ENCODE peak calls at places on chromosome 19, in eight cellular contexts. One of them, this sample, is unnamed. For H3K4me1, the result is how much of the 10 kb centered on the place peaks cover.

GRCh38 chr19:30450101-30450500 is 77.9 kb downstream of the ZNF536 start:
- DNase-seq in cardiac muscle cell: peak
- DNase-seq in lower lobe of right lung: no peak
- DNase-seq in IMR-90: no peak
- DNase-seq in upper lobe of right lung: no peak
- DNase-seq in Peyer's patch: no peak
- DNase-seq in heart left ventricle: peak
- DNase-seq in ovary: peak
- DNase-seq in this sample: peak

GRCh38 chr19:53394522-53394973 is 401 bp upstream of the ZNF765 start:
- DNase-seq in cardiac muscle cell: peak
- DNase-seq in lower lobe of right lung: peak
- DNase-seq in IMR-90: peak
- DNase-seq in upper lobe of right lung: peak
- DNase-seq in Peyer's patch: no peak
- DNase-seq in heart left ventricle: peak
- DNase-seq in ovary: peak
- DNase-seq in this sample: peak

GRCh38 chr19:41601771-41602170 is 25.1 kb downstream of the CEACAM4 start:
- DNase-seq in cardiac muscle cell: no peak
- DNase-seq in lower lobe of right lung: no peak
- DNase-seq in IMR-90: no peak
- DNase-seq in upper lobe of right lung: no peak
- DNase-seq in Peyer's patch: no peak
- DNase-seq in heart left ventricle: no peak
- DNase-seq in ovary: no peak
- DNase-seq in this sample: no peak

GRCh38 chr19:15297416-15298224 is 34.7 kb downstream of the BRD4 start:
- DNase-seq in cardiac muscle cell: no peak
- DNase-seq in lower lobe of right lung: no peak
- DNase-seq in IMR-90: peak
- DNase-seq in upper lobe of right lung: peak
- DNase-seq in Peyer's patch: no peak
- DNase-seq in heart left ventricle: no peak
- DNase-seq in ovary: no peak
- DNase-seq in this sample: peak

GRCh38 chr19:35254341-35255297 is 5.8 kb downstream of the LSR start:
- DNase-seq in cardiac muscle cell: no peak
- DNase-seq in lower lobe of right lung: no peak
- DNase-seq in IMR-90: no peak
- DNase-seq in upper lobe of right lung: peak
- DNase-seq in Peyer's patch: peak
- DNase-seq in heart left ventricle: no peak
- DNase-seq in ovary: peak
- DNase-seq in this sample: no peak

GRCh38 chr19:45526143-45526542 is 18.9 kb downstream of the VASP start:
- DNase-seq in cardiac muscle cell: peak
- DNase-seq in lower lobe of right lung: peak
- DNase-seq in IMR-90: peak
- DNase-seq in upper lobe of right lung: peak
- DNase-seq in Peyer's patch: no peak
- DNase-seq in heart left ventricle: peak
- DNase-seq in ovary: peak
- DNase-seq in this sample: peak

GRCh38 chr19:29771708-29772415 is 39.9 kb upstream of the CCNE1 start:
- DNase-seq in cardiac muscle cell: peak
- DNase-seq in lower lobe of right lung: no peak
- DNase-seq in IMR-90: peak
- DNase-seq in upper lobe of right lung: no peak
- DNase-seq in Peyer's patch: no peak
- DNase-seq in heart left ventricle: peak
- DNase-seq in ovary: peak
- DNase-seq in this sample: peak

GRCh38 chr19:21568816-21569496 is 63.6 kb downstream of the ZNF429 start:
- DNase-seq in cardiac muscle cell: no peak
- DNase-seq in lower lobe of right lung: peak
- DNase-seq in IMR-90: peak
- DNase-seq in upper lobe of right lung: peak
- DNase-seq in Peyer's patch: peak
- DNase-seq in heart left ventricle: peak
- DNase-seq in ovary: peak
- DNase-seq in this sample: no peak

GRCh38 chr19:38190793-38191192 is 33.2 kb downstream of the DPF1 start:
- DNase-seq in cardiac muscle cell: no peak
- DNase-seq in lower lobe of right lung: no peak
- DNase-seq in IMR-90: no peak
- DNase-seq in upper lobe of right lung: no peak
- DNase-seq in Peyer's patch: no peak
- DNase-seq in heart left ventricle: no peak
- DNase-seq in ovary: no peak
- DNase-seq in this sample: no peak

GRCh38 chr19:14072535-14073231 is at the start of gene MISP3:
- DNase-seq in cardiac muscle cell: peak
- DNase-seq in lower lobe of right lung: peak
- DNase-seq in IMR-90: no peak
- DNase-seq in upper lobe of right lung: peak
- DNase-seq in Peyer's patch: no peak
- DNase-seq in heart left ventricle: peak
- DNase-seq in ovary: peak
- DNase-seq in this sample: peak

GRCh38 chr19:44552324-44552723 is 22.8 kb upstream of the CEACAM20 start:
- DNase-seq in cardiac muscle cell: peak
- DNase-seq in lower lobe of right lung: no peak
- DNase-seq in IMR-90: no peak
- DNase-seq in upper lobe of right lung: peak
- DNase-seq in Peyer's patch: no peak
- DNase-seq in heart left ventricle: no peak
- DNase-seq in ovary: no peak
- DNase-seq in this sample: peak

GRCh38 chr19:30645946-30646577 is 273.9 kb downstream of the ZNF536 start:
- DNase-seq in cardiac muscle cell: no peak
- DNase-seq in lower lobe of right lung: no peak
- DNase-seq in IMR-90: no peak
- DNase-seq in upper lobe of right lung: no peak
- DNase-seq in Peyer's patch: no peak
- DNase-seq in heart left ventricle: no peak
- DNase-seq in ovary: no peak
- DNase-seq in this sample: no peak

GRCh38 chr19:36488816-36489138 is 584 bp downstream of the ZNF566 start:
- DNase-seq in cardiac muscle cell: peak
- DNase-seq in lower lobe of right lung: no peak
- DNase-seq in IMR-90: no peak
- DNase-seq in upper lobe of right lung: no peak
- DNase-seq in Peyer's patch: peak
- DNase-seq in heart left ventricle: no peak
- DNase-seq in ovary: no peak
- DNase-seq in this sample: peak

GRCh38 chr19:33982706-33983105 is 186.0 kb downstream of the KCTD15 start:
- DNase-seq in cardiac muscle cell: no peak
- DNase-seq in lower lobe of right lung: no peak
- DNase-seq in IMR-90: no peak
- DNase-seq in upper lobe of right lung: no peak
- DNase-seq in Peyer's patch: no peak
- DNase-seq in heart left ventricle: no peak
- DNase-seq in ovary: no peak
- DNase-seq in this sample: no peak

GRCh38 chr19:13507053-13507611 is 853 bp upstream of the CACNA1A start:
- DNase-seq in cardiac muscle cell: peak
- DNase-seq in lower lobe of right lung: no peak
- DNase-seq in IMR-90: peak
- DNase-seq in upper lobe of right lung: no peak
- DNase-seq in Peyer's patch: no peak
- DNase-seq in heart left ventricle: no peak
- DNase-seq in ovary: no peak
- DNase-seq in this sample: no peak

GRCh38 chr19:32018014-32018413 is 327.4 kb upstream of the ZNF507 start:
- DNase-seq in cardiac muscle cell: no peak
- DNase-seq in lower lobe of right lung: no peak
- DNase-seq in IMR-90: no peak
- DNase-seq in upper lobe of right lung: no peak
- DNase-seq in Peyer's patch: no peak
- DNase-seq in heart left ventricle: no peak
- DNase-seq in ovary: peak
- DNase-seq in this sample: no peak

GRCh38 chr19:10927691-10928562 is 512 bp downstream of the YIPF2 start:
- DNase-seq in cardiac muscle cell: no peak
- DNase-seq in lower lobe of right lung: no peak
- DNase-seq in IMR-90: no peak
- DNase-seq in upper lobe of right lung: no peak
- DNase-seq in Peyer's patch: peak
- DNase-seq in heart left ventricle: no peak
- DNase-seq in ovary: no peak
- DNase-seq in this sample: no peak

GRCh38 chr19:41205995-41206394 is 13.0 kb downstream of the CYP2S1 start:
- DNase-seq in cardiac muscle cell: no peak
- DNase-seq in lower lobe of right lung: no peak
- DNase-seq in IMR-90: no peak
- DNase-seq in upper lobe of right lung: no peak
- DNase-seq in Peyer's patch: no peak
- DNase-seq in heart left ventricle: no peak
- DNase-seq in ovary: no peak
- DNase-seq in this sample: no peak

GRCh38 chr19:29843180-29844051 is 31.6 kb downstream of the CCNE1 start:
- DNase-seq in cardiac muscle cell: peak
- DNase-seq in lower lobe of right lung: peak
- DNase-seq in IMR-90: no peak
- DNase-seq in upper lobe of right lung: peak
- DNase-seq in Peyer's patch: no peak
- DNase-seq in heart left ventricle: peak
- DNase-seq in ovary: peak
- DNase-seq in this sample: no peak

GRCh38 chr19:39341720-39342604 is at the start of gene SAMD4B:
- DNase-seq in cardiac muscle cell: peak
- DNase-seq in lower lobe of right lung: peak
- DNase-seq in IMR-90: peak
- DNase-seq in upper lobe of right lung: peak
- DNase-seq in Peyer's patch: peak
- DNase-seq in heart left ventricle: peak
- DNase-seq in ovary: peak
- DNase-seq in this sample: peak

GRCh38 chr19:39342647-39343305 is 555 bp downstream of the SAMD4B start:
- DNase-seq in cardiac muscle cell: peak
- DNase-seq in lower lobe of right lung: peak
- DNase-seq in IMR-90: no peak
- DNase-seq in upper lobe of right lung: peak
- DNase-seq in Peyer's patch: no peak
- DNase-seq in heart left ventricle: peak
- DNase-seq in ovary: peak
- DNase-seq in this sample: no peak

GRCh38 chr19:39345956-39346355 is 3.7 kb downstream of the SAMD4B start:
- DNase-seq in cardiac muscle cell: no peak
- DNase-seq in lower lobe of right lung: no peak
- DNase-seq in IMR-90: no peak
- DNase-seq in upper lobe of right lung: no peak
- DNase-seq in Peyer's patch: no peak
- DNase-seq in heart left ventricle: no peak
- DNase-seq in ovary: no peak
- DNase-seq in this sample: no peak

GRCh38 chr19:39339636-39340035 is 2.6 kb upstream of the SAMD4B start:
- DNase-seq in cardiac muscle cell: no peak
- DNase-seq in lower lobe of right lung: no peak
- DNase-seq in IMR-90: no peak
- DNase-seq in upper lobe of right lung: no peak
- DNase-seq in Peyer's patch: no peak
- DNase-seq in heart left ventricle: no peak
- DNase-seq in ovary: no peak
- DNase-seq in this sample: no peak

GRCh38 chr19:39341122-39341719 is 1.0 kb upstream of the SAMD4B start:
- DNase-seq in cardiac muscle cell: peak
- DNase-seq in lower lobe of right lung: peak
- DNase-seq in IMR-90: no peak
- DNase-seq in upper lobe of right lung: no peak
- DNase-seq in Peyer's patch: peak
- DNase-seq in heart left ventricle: peak
- DNase-seq in ovary: no peak
- DNase-seq in this sample: peak
- TF ChIP-seq CTCF in cardiac muscle cell: no peak
- TF ChIP-seq CTCF in lower lobe of right lung: no peak
- TF ChIP-seq CTCF in IMR-90: peak
- TF ChIP-seq CTCF in upper lobe of right lung: no peak
- TF ChIP-seq CTCF in Peyer's patch: no peak
- TF ChIP-seq CTCF in heart left ventricle: no peak
- TF ChIP-seq CTCF in ovary: no peak
- TF ChIP-seq CTCF in this sample: no peak

GRCh38 chr19:48481191-48481500 is 12.0 kb downstream of the CYTH2 start:
- DNase-seq in cardiac muscle cell: no peak
- DNase-seq in lower lobe of right lung: no peak
- DNase-seq in IMR-90: peak
- DNase-seq in upper lobe of right lung: no peak
- DNase-seq in Peyer's patch: no peak
- DNase-seq in heart left ventricle: no peak
- DNase-seq in ovary: peak
- DNase-seq in this sample: no peak
- H3K4me3 ChIP-seq in cardiac muscle cell: no peak
- H3K4me3 ChIP-seq in lower lobe of right lung: peak
- H3K4me3 ChIP-seq in IMR-90: no peak
- H3K4me3 ChIP-seq in upper lobe of right lung: peak
- H3K4me3 ChIP-seq in Peyer's patch: peak
- H3K4me3 ChIP-seq in heart left ventricle: peak
- H3K4me3 ChIP-seq in ovary: peak
- H3K4me3 ChIP-seq in this sample: no peak

GRCh38 chr19:28406237-28406596 is 806.7 kb downstream of the UQCRFS1 start:
- DNase-seq in cardiac muscle cell: peak
- DNase-seq in lower lobe of right lung: no peak
- DNase-seq in IMR-90: no peak
- DNase-seq in upper lobe of right lung: no peak
- DNase-seq in Peyer's patch: no peak
- DNase-seq in heart left ventricle: no peak
- DNase-seq in ovary: no peak
- DNase-seq in this sample: no peak

GRCh38 chr19:28402701-28403290 is 810.2 kb downstream of the UQCRFS1 start:
- DNase-seq in cardiac muscle cell: no peak
- DNase-seq in lower lobe of right lung: no peak
- DNase-seq in IMR-90: no peak
- DNase-seq in upper lobe of right lung: no peak
- DNase-seq in Peyer's patch: no peak
- DNase-seq in heart left ventricle: no peak
- DNase-seq in ovary: no peak
- DNase-seq in this sample: no peak

GRCh38 chr19:28406966-28407365 is 806.0 kb downstream of the UQCRFS1 start:
- DNase-seq in cardiac muscle cell: no peak
- DNase-seq in lower lobe of right lung: no peak
- DNase-seq in IMR-90: no peak
- DNase-seq in upper lobe of right lung: no peak
- DNase-seq in Peyer's patch: no peak
- DNase-seq in heart left ventricle: no peak
- DNase-seq in ovary: no peak
- DNase-seq in this sample: no peak

GRCh38 chr19:28403698-28404099 is 809.3 kb downstream of the UQCRFS1 start:
- DNase-seq in cardiac muscle cell: no peak
- DNase-seq in lower lobe of right lung: no peak
- DNase-seq in IMR-90: no peak
- DNase-seq in upper lobe of right lung: no peak
- DNase-seq in Peyer's patch: no peak
- DNase-seq in heart left ventricle: no peak
- DNase-seq in ovary: no peak
- DNase-seq in this sample: no peak

GRCh38 chr19:28404462-28404861 is 808.5 kb downstream of the UQCRFS1 start:
- DNase-seq in cardiac muscle cell: no peak
- DNase-seq in lower lobe of right lung: no peak
- DNase-seq in IMR-90: no peak
- DNase-seq in upper lobe of right lung: no peak
- DNase-seq in Peyer's patch: no peak
- DNase-seq in heart left ventricle: no peak
- DNase-seq in ovary: no peak
- DNase-seq in this sample: no peak
- H3K4me1 ChIP-seq in cardiac muscle cell: under half
- H3K4me1 ChIP-seq in lower lobe of right lung: under half
- H3K4me1 ChIP-seq in IMR-90: under half
- H3K4me1 ChIP-seq in upper lobe of right lung: under half
- H3K4me1 ChIP-seq in Peyer's patch: under half
- H3K4me1 ChIP-seq in heart left ventricle: under half
- H3K4me1 ChIP-seq in ovary: under half
- H3K4me1 ChIP-seq in this sample: under half

GRCh38 chr19:51703655-51704515 is 10.8 kb downstream of the SPACA6 start:
- DNase-seq in cardiac muscle cell: peak
- DNase-seq in lower lobe of right lung: peak
- DNase-seq in IMR-90: peak
- DNase-seq in upper lobe of right lung: peak
- DNase-seq in Peyer's patch: peak
- DNase-seq in heart left ventricle: peak
- DNase-seq in ovary: peak
- DNase-seq in this sample: peak
- TF ChIP-seq CTCF in cardiac muscle cell: peak
- TF ChIP-seq CTCF in lower lobe of right lung: peak
- TF ChIP-seq CTCF in IMR-90: peak
- TF ChIP-seq CTCF in upper lobe of right lung: peak
- TF ChIP-seq CTCF in Peyer's patch: peak
- TF ChIP-seq CTCF in heart left ventricle: peak
- TF ChIP-seq CTCF in ovary: peak
- TF ChIP-seq CTCF in this sample: peak

This sample was measured in BE2C.